ENCODE peak calls at places on chromosomes 7 and 10, in four cellular contexts. U is AG04450, N is amniotic stem cell, I is GM19239. L is an unnamed sample.

GRCh38 chr7:39609462-39610149 is 13.8 kb upstream of the RALA start:
- DNase-seq in U (no peak), N (no peak), I (peak), L (no peak)

GRCh38 chr10:126349676-126350075 is 38.6 kb downstream of the ADAM12 start:
- DNase-seq in I (no peak), N (no peak), U (no peak), L (no peak)

GRCh38 chr10:12279281-12279680 is 70.1 kb upstream of the CAMK1D start:
- DNase-seq in N (no peak), I (no peak), U (peak), L (no peak)

GRCh38 chr10:79149345-79149661 is 80.5 kb downstream of the ZMIZ1 start:
- DNase-seq in I (no peak), N (no peak), U (no peak), L (no peak)

GRCh38 chr7:133741078-133741477 is 386.1 kb upstream of the LRGUK start:
- DNase-seq in I (no peak), N (no peak), U (no peak), L (no peak)

GRCh38 chr10:77073066-77073960 is 564.3 kb downstream of the KCNMA1 start:
- DNase-seq in U (no peak), I (no peak), N (no peak), L (no peak)

GRCh38 chr10:15805395-15806058 is 54.8 kb downstream of the MINDY3 start:
- DNase-seq in N (no peak), U (no peak), I (no peak), L (no peak)

GRCh38 chr10:124433461-124433860 is 14.7 kb upstream of the OAT start:
- DNase-seq in U (no peak), N (no peak), I (no peak), L (no peak)

GRCh38 chr10:92573091-92573797 is 649 bp downstream of the IDE start:
- DNase-seq in I (no peak), U (no peak), N (no peak), L (no peak)

GRCh38 chr10:78520737-78521430 is 487.2 kb downstream of the RPS24 start:
- DNase-seq in I (no peak), U (no peak), N (no peak), L (no peak)

GRCh38 chr7:87113077-87113476 is 39.2 kb upstream of the DMTF1 start:
- DNase-seq in N (no peak), I (no peak), U (no peak), L (no peak)

GRCh38 chr10:59387951-59388431 is 25.6 kb upstream of the FAM13C start:
- DNase-seq in U (peak), N (no peak), I (no peak), L (peak)

GRCh38 chr7:6178273-6179029 is 94.0 kb downstream of the CYTH3 start:
- DNase-seq in N (no peak), I (no peak), U (no peak), L (no peak)

GRCh38 chr7:92634924-92635519 is 44.8 kb upstream of the FAM133B start:
- DNase-seq in I (no peak), U (peak), N (peak), L (peak)

GRCh38 chr7:16498122-16498521 is 28.5 kb upstream of the LRRC72 start:
- DNase-seq in N (no peak), U (no peak), I (no peak), L (no peak)

GRCh38 chr10:29648983-29649268 is 14.2 kb upstream of the SVIL start:
- DNase-seq in U (no peak), N (no peak), I (no peak), L (no peak)

GRCh38 chr10:12509794-12510100 is 160.4 kb downstream of the CAMK1D start:
- DNase-seq in U (no peak), I (no peak), N (no peak), L (no peak)

GRCh38 chr7:157009778-157010587 is 480 bp downstream of the MNX1 start:
- DNase-seq in I (no peak), U (no peak), N (no peak), L (no peak)

GRCh38 chr10:72688208-72688651 is 3.7 kb upstream of the MCU start:
- DNase-seq in I (no peak), U (peak), N (peak), L (peak)

GRCh38 chr10:110323503-110323902 is 18.8 kb upstream of the SMNDC1 start:
- DNase-seq in U (peak), N (peak), I (no peak), L (peak)

GRCh38 chr7:28239823-28240204 is 59.2 kb upstream of the JAZF1 start:
- DNase-seq in U (no peak), I (no peak), N (no peak), L (no peak)

GRCh38 chr10:86553213-86553612 is 31.6 kb upstream of the WAPL start:
- DNase-seq in N (no peak), U (no peak), I (no peak), L (no peak)

GRCh38 chr7:1124164-1124563 is 35.8 kb downstream of the ZFAND2A start:
- DNase-seq in U (no peak), N (no peak), I (no peak), L (no peak)

GRCh38 chr10:12774219-12774894 is 227.2 kb downstream of the CCDC3 start:
- DNase-seq in U (no peak), I (no peak), N (no peak), L (no peak)

GRCh38 chr10:60099998-60100747 is 193.8 kb upstream of the CCDC6 start:
- DNase-seq in U (peak), I (no peak), N (peak), L (no peak)

GRCh38 chr10:3482200-3482993 is 302.6 kb downstream of the KLF6 start:
- DNase-seq in U (peak), I (no peak), N (peak), L (peak)

GRCh38 chr7:77265666-77266065 is 66.0 kb upstream of the FGL2 start:
- DNase-seq in I (no peak), U (no peak), N (no peak), L (no peak)

GRCh38 chr10:52818019-52818418 is 45.4 kb upstream of the MBL2 start:
- DNase-seq in U (no peak), N (no peak), I (peak), L (peak)

GRCh38 chr10:13483951-13484350 is 44.9 kb downstream of the BEND7 start:
- DNase-seq in N (no peak), U (no peak), I (no peak), L (no peak)

GRCh38 chr7:36440880-36441279 is 51.2 kb downstream of the ANLN start:
- DNase-seq in U (no peak), N (no peak), I (no peak), L (no peak)